ENCODE peak calls at places on chromosome 6, in six cellular contexts. V, I, K, Q, O and G are unnamed samples.

GRCh38 chr6:108589244-108589730 is 28.6 kb downstream of the FOXO3 start:
- DNase-seq in V (peak; percentile 75), O (no peak), K (no peak), Q (peak; percentile 79), I (no peak), G (peak; percentile 77)

GRCh38 chr6:38262609-38263008 is 377.1 kb downstream of the BTBD9 start:
- DNase-seq in I (no peak), Q (no peak), K (no peak), V (no peak), O (no peak), G (no peak)

GRCh38 chr6:122730775-122731386 is 48.6 kb upstream of the FABP7 start:
- DNase-seq in Q (no peak), K (no peak), V (peak; percentile 66), I (no peak), O (no peak), G (peak; percentile 33)

GRCh38 chr6:3227363-3228045 is at the start of gene TUBB2B:
- DNase-seq in Q (peak; percentile 84), V (peak; percentile 97), K (peak; percentile 66), I (peak; percentile 87), O (no peak), G (peak; percentile 39)

GRCh38 chr6:141653590-141653989 is 479.1 kb upstream of the GJE1 start:
- DNase-seq in Q (no peak), V (peak; percentile 28), I (no peak), O (no peak), K (no peak), G (no peak)

GRCh38 chr6:166830185-166830890 is 126.0 kb downstream of the RNASET2 start:
- DNase-seq in K (no peak), V (no peak), O (peak; percentile 46), Q (no peak), I (peak; percentile 60), G (peak; percentile 89)

GRCh38 chr6:134826889-134827737 is 122.8 kb downstream of the ALDH8A1 start:
- DNase-seq in Q (peak; percentile 91), I (peak; percentile 2), K (no peak), V (no peak), O (no peak), G (peak; percentile 45)

GRCh38 chr6:14881399-14881798 is 364.5 kb upstream of the JARID2 start:
- DNase-seq in I (no peak), V (no peak), O (no peak), K (no peak), Q (no peak), G (no peak)

GRCh38 chr6:52514514-52514913 is 62.3 kb downstream of the TRAM2 start:
- DNase-seq in K (no peak), I (no peak), O (no peak), V (no peak), Q (no peak), G (no peak)

GRCh38 chr6:10409160-10409765 is 5.6 kb downstream of the TFAP2A start:
- DNase-seq in V (no peak), K (no peak), O (no peak), I (no peak), Q (no peak), G (no peak)

GRCh38 chr6:46113370-46113769 is 16.4 kb upstream of the ENPP4 start:
- DNase-seq in O (no peak), V (peak; percentile 97), K (no peak), Q (no peak), I (no peak), G (no peak)

GRCh38 chr6:34025112-34025807 is 120.6 kb downstream of the GRM4 start:
- DNase-seq in Q (no peak), I (no peak), O (no peak), K (no peak), V (no peak), G (no peak)

GRCh38 chr6:124294572-124294971 is 490.9 kb downstream of the NKAIN2 start:
- DNase-seq in K (no peak), I (no peak), Q (no peak), O (no peak), V (no peak), G (no peak)

GRCh38 chr6:154331750-154332149 is 24.9 kb downstream of the IPCEF1 start:
- DNase-seq in O (no peak), Q (no peak), V (no peak), I (no peak), K (no peak), G (no peak)

GRCh38 chr6:129786548-129786947 is 74.6 kb downstream of the TMEM244 start:
- DNase-seq in O (no peak), K (no peak), Q (no peak), V (peak; percentile 32), I (no peak), G (no peak)

GRCh38 chr6:27312146-27312949 is at the start of gene POM121L2:
- DNase-seq in I (peak; percentile 66), K (peak; percentile 62), O (peak; percentile 58), V (peak; percentile 68), Q (no peak), G (peak; percentile 77)

GRCh38 chr6:2450546-2450945 is 205.1 kb upstream of the GMDS start:
- DNase-seq in O (no peak), I (no peak), K (peak; percentile 50), V (peak; percentile 84), Q (no peak), G (no peak)

GRCh38 chr6:110612298-110612697 is 135.9 kb upstream of the SLC22A16 start:
- DNase-seq in K (no peak), I (no peak), V (no peak), Q (no peak), O (no peak), G (no peak)

GRCh38 chr6:21593927-21594421 is 423 bp downstream of the SOX4 start:
- DNase-seq in I (no peak), V (peak; percentile 87), K (no peak), O (no peak), Q (no peak), G (peak; percentile 69)

GRCh38 chr6:169574420-169574819 is 127.4 kb downstream of the WDR27 start:
- DNase-seq in V (no peak), Q (no peak), K (no peak), I (no peak), O (no peak), G (no peak)

GRCh38 chr6:5786321-5787053 is 220.2 kb downstream of the NRN1 start:
- DNase-seq in O (no peak), Q (peak; percentile 34), K (no peak), V (no peak), I (no peak), G (no peak)

GRCh38 chr6:135702955-135703499 is 148.5 kb upstream of the PDE7B start:
- DNase-seq in V (no peak), I (no peak), Q (no peak), K (no peak), O (no peak), G (no peak)

GRCh38 chr6:40298207-40298606 is 289.0 kb downstream of the LRFN2 start:
- DNase-seq in Q (no peak), K (no peak), I (no peak), O (no peak), V (no peak), G (no peak)

GRCh38 chr6:25880601-25881000 is 6.6 kb upstream of the SLC17A3 start:
- DNase-seq in Q (no peak), K (no peak), O (no peak), V (no peak), I (no peak), G (no peak)

GRCh38 chr6:105817370-105817769 is 268.8 kb upstream of the PRDM1 start:
- DNase-seq in I (no peak), O (no peak), Q (no peak), K (no peak), V (no peak), G (peak; percentile 36)

GRCh38 chr6:53694800-53695394 is 29.3 kb upstream of the KLHL31 start:
- DNase-seq in O (no peak), V (no peak), I (no peak), K (no peak), Q (no peak), G (no peak)

GRCh38 chr6:156890627-156891300 is 113.6 kb downstream of the ARID1B start:
- DNase-seq in I (no peak), Q (no peak), K (no peak), O (no peak), V (no peak), G (no peak)

GRCh38 chr6:36650848-36651247 is 27.7 kb upstream of the CDKN1A start:
- DNase-seq in V (no peak), O (no peak), I (peak; percentile 70), Q (no peak), K (no peak), G (peak; percentile 77)

GRCh38 chr6:159729598-159729997 is 2.3 kb downstream of the WTAP start:
- DNase-seq in K (no peak), I (no peak), Q (no peak), O (peak; percentile 13), V (no peak), G (peak; percentile 59)

GRCh38 chr6:17968081-17968518 is 19.3 kb downstream of the KIF13A start:
- DNase-seq in I (no peak), K (no peak), O (no peak), Q (no peak), V (no peak), G (no peak)

GRCh38 chr6:144957236-144957937 is 672.3 kb downstream of the UTRN start:
- DNase-seq in O (no peak), I (no peak), K (no peak), Q (no peak), V (no peak), G (no peak)

GRCh38 chr6:14401181-14401745 is 283.7 kb downstream of the CD83 start:
- DNase-seq in I (no peak), O (no peak), V (no peak), Q (no peak), K (no peak), G (no peak)

GRCh38 chr6:34249469-34250370 is 914 bp upstream of the SMIM29 start:
- DNase-seq in V (peak; percentile 73), I (no peak), K (no peak), O (no peak), Q (peak; percentile 43), G (no peak)

GRCh38 chr6:144341831-144342527 is 56.8 kb downstream of the UTRN start:
- DNase-seq in Q (no peak), K (no peak), V (peak; percentile 56), O (no peak), I (no peak), G (peak; percentile 45)

GRCh38 chr6:1574083-1574761 is 35.5 kb upstream of the FOXC1 start:
- DNase-seq in Q (peak; percentile 85), I (no peak), V (no peak), O (no peak), K (no peak), G (peak; percentile 32)

GRCh38 chr6:39416026-39416425 is 93.5 kb upstream of the KCNK16 start:
- DNase-seq in O (no peak), K (no peak), Q (no peak), V (peak; percentile 15), I (no peak), G (no peak)